ENCODE peak calls at places on chromosome 7, in eight cellular contexts. K is PC-3; Y is colonic mucosa; B is SK-N-SH; S is astrocyte; W is CD4-positive, alpha-beta T cell; V is heart left ventricle; O is ovary. I is an unnamed sample.

GRCh38 chr7:16813232-16813616 is 8.4 kb upstream of the AGR2 start:
- DNase-seq in K (peak; percentile 59), Y (no peak), B (no peak), S (no peak), W (no peak), V (no peak), O (no peak), I (no peak)

GRCh38 chr7:116025098-116025809 is 5.3 kb downstream of the TFEC start:
- DNase-seq in K (no peak), Y (no peak), B (no peak), S (peak; percentile 2), W (no peak), V (no peak), O (no peak), I (no peak)

GRCh38 chr7:41956712-41957111 is 253.8 kb upstream of the INHBA start:
- DNase-seq in K (no peak), Y (no peak), B (no peak), S (no peak), W (no peak), V (no peak), O (no peak), I (no peak)

GRCh38 chr7:150375662-150376521 is 3.2 kb upstream of the ZNF775 start:
- DNase-seq in K (no peak), Y (peak; percentile 82), B (no peak), S (no peak), W (peak; percentile 43), V (no peak), O (no peak), I (no peak)

GRCh38 chr7:78220754-78221153 is 422.2 kb downstream of the PHTF2 start:
- DNase-seq in K (no peak), Y (peak; percentile 62), B (no peak), S (no peak), W (no peak), V (no peak), O (no peak), I (no peak)

GRCh38 chr7:80146561-80146960 is 11.9 kb downstream of the GNAI1 start:
- DNase-seq in K (no peak), Y (no peak), B (no peak), S (no peak), W (no peak), V (no peak), O (no peak), I (no peak)

GRCh38 chr7:18829518-18830252 is 287.8 kb downstream of the TWIST1 start:
- DNase-seq in K (no peak), Y (peak; percentile 23), B (peak; percentile 26), S (peak; percentile 55), W (no peak), V (no peak), O (no peak), I (peak; percentile 14)

GRCh38 chr7:51269321-51269720 is 47.3 kb downstream of the COBL start:
- DNase-seq in K (no peak), Y (no peak), B (no peak), S (no peak), W (no peak), V (no peak), O (no peak), I (no peak)

GRCh38 chr7:112990619-112991018 is 96.0 kb downstream of the GPR85 start:
- DNase-seq in K (peak; percentile 34), Y (no peak), B (no peak), S (peak; percentile 66), W (no peak), V (no peak), O (no peak), I (peak; percentile 65)

GRCh38 chr7:112997831-112998230 is 88.8 kb downstream of the GPR85 start:
- DNase-seq in K (no peak), Y (no peak), B (no peak), S (no peak), W (no peak), V (no peak), O (no peak), I (no peak)

GRCh38 chr7:112994666-112995065 is 92.0 kb downstream of the GPR85 start:
- DNase-seq in K (no peak), Y (no peak), B (no peak), S (peak; percentile 92), W (no peak), V (no peak), O (no peak), I (peak; percentile 97)

GRCh38 chr7:112996472-112996871 is 90.2 kb downstream of the GPR85 start:
- DNase-seq in K (no peak), Y (no peak), B (no peak), S (no peak), W (no peak), V (no peak), O (no peak), I (no peak)

DNA sequence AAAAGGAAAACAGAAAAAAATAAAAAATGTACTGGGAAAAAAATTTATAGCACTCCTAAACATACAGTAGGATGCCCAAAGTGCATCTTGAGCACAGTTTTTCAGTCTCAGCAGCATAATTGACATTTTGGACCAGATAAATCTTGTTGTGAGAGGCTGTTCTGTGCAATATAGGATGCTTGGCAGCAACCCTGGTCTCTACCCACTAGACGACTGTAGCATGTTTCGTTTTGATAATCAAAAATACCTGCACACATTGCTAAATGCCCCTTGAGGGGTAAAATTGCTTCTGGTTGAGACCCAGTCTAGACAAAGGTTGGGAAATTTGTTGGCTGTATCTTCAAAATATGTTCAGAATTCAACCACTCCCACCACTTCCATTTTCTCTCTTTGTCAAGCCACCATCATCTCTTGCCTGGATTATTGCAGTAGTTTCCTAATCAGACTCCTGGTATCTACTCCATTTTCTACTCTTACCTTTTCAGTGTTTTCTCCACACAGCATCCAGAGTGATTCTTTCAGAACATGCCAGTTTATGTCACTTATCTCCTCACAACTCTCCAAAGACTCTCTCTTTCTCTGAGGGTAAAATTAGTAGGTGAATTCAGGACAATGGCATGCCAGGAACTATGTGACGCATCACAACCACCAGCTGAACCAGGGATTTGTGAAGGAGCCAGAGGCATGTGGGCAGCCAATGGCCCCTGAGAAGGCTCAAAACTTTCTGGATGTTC is 91.4 kb downstream of the GPR85 start:
- DNase-seq in K (peak; percentile 50), Y (no peak), B (no peak), S (peak; percentile 90), W (no peak), V (peak; percentile 69), O (no peak), I (peak; percentile 78)
- H3K27ac ChIP-seq in K (no peak overlapping the region), Y (no peak overlapping the region), B (peak overlapping the region; percentile 71), S (peak overlapping the region; percentile 91), W (no peak overlapping the region), V (peak overlapping the region; percentile 76), O (no peak overlapping the region), I (peak overlapping the region; percentile 1)

GRCh38 chr7:35329026-35329425 is 75.1 kb upstream of the TBX20 start:
- DNase-seq in K (no peak), Y (no peak), B (no peak), S (no peak), W (no peak), V (no peak), O (no peak), I (no peak)

GRCh38 chr7:35336444-35336843 is 82.5 kb upstream of the TBX20 start:
- DNase-seq in K (no peak), Y (no peak), B (peak; percentile 38), S (no peak), W (no peak), V (no peak), O (no peak), I (no peak)

GRCh38 chr7:35334511-35334910 is 80.6 kb upstream of the TBX20 start:
- DNase-seq in K (peak; percentile 57), Y (no peak), B (no peak), S (no peak), W (no peak), V (no peak), O (no peak), I (no peak)

GRCh38 chr7:35331730-35332678 is 78.1 kb upstream of the TBX20 start:
- DNase-seq in K (no peak), Y (no peak), B (no peak), S (no peak), W (no peak), V (no peak), O (no peak), I (no peak)

DNA sequence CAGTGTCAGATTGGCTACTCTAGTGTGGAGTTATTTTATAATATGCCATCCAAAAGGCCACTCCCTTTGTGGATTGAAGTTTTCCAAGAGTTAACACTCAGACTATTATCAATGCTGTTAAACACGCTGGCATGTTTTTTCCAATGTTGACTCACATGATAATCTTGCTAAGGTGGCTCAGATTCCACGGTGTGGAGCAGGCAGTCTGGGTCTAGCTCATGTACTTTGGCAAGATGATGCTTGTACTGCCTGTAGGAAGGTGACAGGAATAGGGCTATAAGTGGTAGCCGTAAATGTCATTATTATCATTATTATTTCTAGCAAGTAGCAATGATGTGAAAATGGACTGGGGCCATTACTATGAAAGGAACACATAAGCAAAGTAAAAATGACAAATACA is 79.4 kb upstream of the TBX20 start:
- DNase-seq in K (no peak), Y (no peak), B (no peak), S (no peak), W (no peak), V (no peak), O (no peak), I (no peak)
- TF ChIP-seq CTCF in K (no peak), Y (no peak), B (no peak), S (no peak), W (no peak), V (no peak), O (no peak), I (no peak)

GRCh38 chr7:110604885-110605284 is 486.0 kb upstream of the LRRN3 start:
- DNase-seq in K (no peak), Y (no peak), B (peak; percentile 22), S (no peak), W (no peak), V (no peak), O (no peak), I (no peak)

GRCh38 chr7:110601710-110602109 is 489.2 kb upstream of the LRRN3 start:
- DNase-seq in K (no peak), Y (no peak), B (no peak), S (no peak), W (no peak), V (no peak), O (no peak), I (no peak)

GRCh38 chr7:110604206-110604605 is 486.7 kb upstream of the LRRN3 start:
- DNase-seq in K (no peak), Y (no peak), B (no peak), S (no peak), W (no peak), V (no peak), O (no peak), I (no peak)

GRCh38 chr7:110595694-110596093 is 495.2 kb upstream of the LRRN3 start:
- DNase-seq in K (no peak), Y (no peak), B (no peak), S (no peak), W (no peak), V (no peak), O (no peak), I (no peak)

DNA sequence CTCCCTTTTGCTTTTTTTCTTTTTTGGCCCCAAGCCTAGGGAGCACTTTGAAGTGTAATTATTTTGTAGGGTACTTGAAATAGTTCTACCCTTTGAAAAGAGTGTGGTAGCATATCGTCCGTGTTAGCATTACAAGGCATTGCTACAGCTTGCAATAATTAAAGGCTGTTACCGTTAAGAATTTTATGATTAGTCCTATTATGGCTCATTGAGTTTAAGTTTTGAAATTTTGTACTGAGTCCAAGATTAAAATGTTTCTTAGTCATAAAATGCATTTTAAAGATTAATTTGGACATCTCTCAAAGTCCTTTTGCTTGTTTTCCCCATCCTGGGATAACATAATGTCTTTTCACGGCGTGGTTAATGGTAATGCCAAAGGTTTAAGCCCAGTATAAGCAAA is 489.9 kb upstream of the LRRN3 start:
- DNase-seq in K (no peak), Y (no peak), B (no peak), S (no peak), W (no peak), V (no peak), O (no peak), I (no peak)
- H3K27ac ChIP-seq in K (no peak overlapping the region), Y (no peak overlapping the region), B (no peak overlapping the region), S (no peak overlapping the region), W (no peak overlapping the region), V (no peak overlapping the region), O (no peak overlapping the region), I (no peak overlapping the region)

GRCh38 chr7:129376778-129377700 is 57.2 kb upstream of the STRIP2 start:
- DNase-seq in K (peak; percentile 28), Y (no peak), B (no peak), S (peak; percentile 21), W (no peak), V (no peak), O (no peak), I (no peak)
- TF ChIP-seq CTCF in K (peak; percentile 30), Y (no peak), B (no peak), S (no peak), W (peak; percentile 26), V (no peak), O (no peak), I (no peak)

I was measured in foreskin keratinocyte.